ENCODE peak calls at places on chromosome 3, in four cellular contexts. I is GM12878, S is K562, D is WTC11. T is an unnamed sample.

GRCh38 chr3:105402287-105402801 is 35.6 kb downstream of the ALCAM start:
- DNase-seq in I (no peak), S (no peak), D (no peak), T (no peak)

GRCh38 chr3:4723921-4724698 is 231.0 kb downstream of the ITPR1 start:
- DNase-seq in I (no peak), S (no peak), D (no peak), T (no peak)

GRCh38 chr3:37498126-37499039 is 324.0 kb upstream of the LRRFIP2 start:
- DNase-seq in I (no peak), S (no peak), D (no peak), T (no peak)

GRCh38 chr3:149188494-149188893 is 33.1 kb downstream of the CP start:
- DNase-seq in I (no peak), S (no peak), D (no peak), T (no peak)

GRCh38 chr3:153070153-153070868 is 91.7 kb upstream of the RAP2B start:
- DNase-seq in I (no peak), S (peak; percentile 44), D (no peak), T (no peak)

GRCh38 chr3:147380271-147380995 is 25.9 kb downstream of the ZIC4 start:
- DNase-seq in I (no peak), S (no peak), D (no peak), T (no peak)

GRCh38 chr3:49339593-49339946 is 283 bp downstream of the USP4 start:
- DNase-seq in I (no peak), S (peak; percentile 69), D (peak; percentile 71), T (peak; percentile 69)

GRCh38 chr3:191066669-191067068 is 132.4 kb upstream of the OSTN start:
- DNase-seq in I (peak; percentile 4), S (no peak), D (no peak), T (no peak)

GRCh38 chr3:180180795-180181194 is 144.1 kb upstream of the PEX5L start:
- DNase-seq in I (no peak), S (no peak), D (no peak), T (no peak)

GRCh38 chr3:186241910-186242821 is 119.9 kb downstream of the DGKG start:
- DNase-seq in I (no peak), S (peak; percentile 76), D (peak; percentile 83), T (peak; percentile 47)

GRCh38 chr3:51706788-51707731 is at the start of gene GRM2:
- DNase-seq in I (no peak), S (peak; percentile 88), D (peak; percentile 93), T (peak; percentile 97)

GRCh38 chr3:184443364-184443763 is 63.5 kb downstream of the CHRD start:
- DNase-seq in I (no peak), S (no peak), D (no peak), T (no peak)

GRCh38 chr3:190591080-190591479 is 77.2 kb downstream of the IL1RAP start:
- DNase-seq in I (no peak), S (no peak), D (no peak), T (no peak)

GRCh38 chr3:30521156-30521555 is 85.2 kb upstream of the TGFBR2 start:
- DNase-seq in I (no peak), S (no peak), D (no peak), T (no peak)

GRCh38 chr3:30518872-30519271 is 87.5 kb upstream of the TGFBR2 start:
- DNase-seq in I (no peak), S (no peak), D (no peak), T (no peak)

GRCh38 chr3:30516238-30516637 is 90.2 kb upstream of the TGFBR2 start:
- DNase-seq in I (no peak), S (no peak), D (no peak), T (no peak)

GRCh38 chr3:30520695-30521094 is 85.7 kb upstream of the TGFBR2 start:
- DNase-seq in I (no peak), S (no peak), D (no peak), T (no peak)

DNA sequence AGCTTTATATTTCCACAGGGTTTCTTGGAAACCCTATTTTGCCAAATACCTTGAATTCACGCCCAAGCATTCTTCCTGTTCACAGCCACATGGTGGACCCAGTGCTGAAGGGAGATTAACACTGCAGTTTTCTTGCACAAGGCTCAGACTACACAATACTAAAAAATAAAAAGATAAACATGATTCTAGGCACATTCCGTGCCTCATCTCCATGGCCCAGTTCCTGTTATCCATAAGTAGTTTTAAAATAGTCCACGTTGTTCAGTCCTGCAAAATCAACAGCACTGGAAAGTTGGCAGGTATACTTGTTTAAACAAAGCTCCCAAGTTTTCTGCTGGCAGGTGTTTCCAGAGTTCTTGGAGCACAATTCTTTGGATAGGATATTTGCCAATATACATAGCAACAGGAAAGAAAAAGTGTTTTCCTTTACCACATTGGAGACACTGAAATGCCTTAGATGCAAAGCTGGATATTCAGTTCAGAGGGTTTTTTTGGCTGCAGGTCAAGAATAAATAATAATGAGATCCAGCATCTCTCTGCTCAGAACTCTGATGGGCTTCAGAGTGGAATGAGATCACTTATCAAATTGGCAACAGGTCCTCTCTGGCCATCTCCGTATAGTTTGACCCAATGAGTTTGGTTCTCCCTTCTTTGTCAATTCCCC is 88.1 kb upstream of the TGFBR2 start:
- DNase-seq in I (no peak), S (no peak), D (no peak), T (no peak)
- TF ChIP-seq USF1 in I (no peak), S (no peak), D (no peak), T (no peak)

GRCh38 chr3:6542795-6543194 is 318.1 kb upstream of the GRM7 start:
- DNase-seq in I (no peak), S (no peak), D (no peak), T (no peak)

DNA sequence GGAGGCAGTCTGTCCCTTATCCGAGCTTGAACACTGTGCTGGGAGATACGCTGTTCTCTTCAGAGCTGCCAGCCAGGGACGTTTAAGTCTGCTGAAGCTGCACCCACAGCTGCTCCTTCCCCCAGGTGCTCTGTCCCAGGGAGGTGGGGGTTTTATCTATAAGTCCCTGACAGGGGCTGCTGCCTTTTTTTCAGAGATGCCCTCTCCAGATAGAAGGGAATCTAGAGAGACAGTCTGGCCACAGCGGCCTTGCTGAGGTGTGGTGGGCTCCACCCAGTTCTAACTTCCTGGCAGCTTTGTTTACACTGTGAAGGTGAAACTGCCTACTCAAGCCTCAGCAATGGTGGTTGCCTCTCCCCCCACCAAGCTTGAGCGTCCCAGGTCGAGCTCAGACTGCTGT is 319.9 kb upstream of the GRM7 start:
- DNase-seq in I (no peak), S (no peak), D (no peak), T (no peak)
- TF ChIP-seq USF1 in I (no peak), S (no peak), D (no peak), T (no peak)

GRCh38 chr3:159253860-159254259 is 452.0 kb downstream of the MFSD1 start:
- DNase-seq in I (no peak), S (no peak), D (no peak), T (no peak)

GRCh38 chr3:159252274-159252673 is 450.4 kb downstream of the MFSD1 start:
- DNase-seq in I (no peak), S (no peak), D (no peak), T (no peak)

GRCh38 chr3:159250961-159251360 is 449.1 kb downstream of the MFSD1 start:
- DNase-seq in I (no peak), S (no peak), D (no peak), T (no peak)

GRCh38 chr3:159249472-159250131 is 447.7 kb downstream of the MFSD1 start:
- DNase-seq in I (no peak), S (no peak), D (no peak), T (no peak)

GRCh38 chr3:159252772-159253384 is 451.0 kb downstream of the MFSD1 start:
- DNase-seq in I (peak; percentile 11), S (peak; percentile 46), D (no peak), T (peak; percentile 36)
- TF ChIP-seq USF1 in I (no peak), S (no peak), D (no peak), T (no peak)

GRCh38 chr3:44337253-44337652 is 1.3 kb upstream of the TCAIM start:
- DNase-seq in I (no peak), S (no peak), D (no peak), T (no peak)
- TF ChIP-seq USF1 in I (no peak), S (no peak), D (no peak), T (no peak)

T was measured in SK-N-SH.